ENCODE peak calls at places on chromosomes 3 and 15, in four cellular contexts. L, Z, M and Y are unnamed samples.

GRCh38 chr3:16084887-16085286 is 89.6 kb upstream of the GALNT15 start:
- DNase-seq in M (peak; percentile 70), Z (no peak), L (peak; percentile 72), Y (no peak)

GRCh38 chr15:32991544-32992192 is 202.8 kb downstream of the FMN1 start:
- DNase-seq in M (no peak), L (no peak), Z (no peak), Y (no peak)

GRCh38 chr3:72447059-72447946 is 400.9 kb downstream of the SHQ1 start:
- DNase-seq in Z (peak; percentile 88), M (peak; percentile 86), L (peak; percentile 95), Y (peak; percentile 47)

GRCh38 chr3:71389911-71390573 is 193.5 kb downstream of the FOXP1 start:
- DNase-seq in Z (no peak), M (peak; percentile 65), L (peak; percentile 88), Y (no peak)

GRCh38 chr3:44992555-44993470 is 16.8 kb downstream of the EXOSC7 start:
- DNase-seq in Z (no peak), L (peak; percentile 38), M (no peak), Y (no peak)

GRCh38 chr15:42605281-42605744 is 29.9 kb downstream of the STARD9 start:
- DNase-seq in M (peak; percentile 32), L (peak; percentile 65), Z (no peak), Y (no peak)

GRCh38 chr3:8524249-8524648 is 22.6 kb downstream of the LMCD1 start:
- DNase-seq in L (no peak), M (no peak), Z (no peak), Y (no peak)

GRCh38 chr3:3429841-3430240 is 250.3 kb upstream of the CRBN start:
- DNase-seq in Z (no peak), M (no peak), L (no peak), Y (no peak)

GRCh38 chr3:23926736-23927135 is 9.8 kb downstream of the RPL15 start:
- DNase-seq in M (no peak), L (peak; percentile 19), Z (no peak), Y (no peak)

GRCh38 chr3:134937256-134938023 is 142.4 kb downstream of the EPHB1 start:
- DNase-seq in M (no peak), L (peak; percentile 2), Z (no peak), Y (no peak)

GRCh38 chr3:144590854-144591253 is 619.2 kb downstream of the DIPK2A start:
- DNase-seq in Z (no peak), L (peak; percentile 75), M (peak; percentile 94), Y (peak; percentile 70)

DNA sequence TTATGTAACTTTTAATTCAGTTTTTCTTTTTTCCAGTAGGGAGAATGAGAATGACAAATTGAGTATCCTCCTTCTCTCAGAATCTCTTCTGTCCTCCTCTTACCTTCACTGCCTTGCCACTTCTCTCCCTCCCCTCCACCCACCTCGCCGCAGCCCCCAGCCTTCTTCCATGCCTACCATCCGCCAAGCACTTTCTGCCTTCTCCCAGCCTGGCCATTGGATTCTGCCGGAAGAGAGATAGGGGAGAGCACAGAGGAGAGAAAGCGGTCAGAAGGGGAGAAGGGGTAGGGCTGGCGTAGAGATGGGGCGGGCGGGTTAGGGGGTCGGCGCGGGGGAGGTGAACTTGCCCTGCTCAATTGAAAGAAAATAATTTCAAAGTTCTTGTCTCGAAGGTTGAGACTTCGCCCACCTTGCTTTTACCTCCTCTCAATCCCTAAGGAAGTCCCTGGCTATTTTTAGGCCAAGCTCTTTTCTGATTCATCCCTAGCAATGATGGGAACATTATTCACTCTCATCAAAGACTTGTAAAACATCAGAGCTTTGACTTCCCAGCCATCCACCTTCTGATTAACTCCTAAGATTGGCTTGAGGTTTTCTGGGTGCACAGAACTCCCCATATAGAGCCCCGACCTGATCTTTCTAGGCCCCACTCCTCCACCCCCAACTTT is 802 bp downstream of the C3orf52 start:
- DNase-seq in L (peak; percentile 12), M (peak; percentile 57), Z (no peak), Y (no peak)
- H3K4me3 ChIP-seq in L (peak overlapping the region; percentile 36), M (peak overlapping the region; percentile 87), Z (peak overlapping the region; percentile 74), Y (peak overlapping the region; percentile 77)

GRCh38 chr15:66089049-66089448 is 164.5 kb downstream of the MEGF11 start:
- DNase-seq in Z (no peak), L (peak; percentile 47), M (no peak), Y (no peak)
- H3K27me3 ChIP-seq in Z (no peaks in the 10 kb centered on the region), L (no peaks in the 10 kb centered on the region), M (peaks cover 27% of the 10 kb centered on the region), Y (peaks cover 27% of the 10 kb centered on the region)

DNA sequence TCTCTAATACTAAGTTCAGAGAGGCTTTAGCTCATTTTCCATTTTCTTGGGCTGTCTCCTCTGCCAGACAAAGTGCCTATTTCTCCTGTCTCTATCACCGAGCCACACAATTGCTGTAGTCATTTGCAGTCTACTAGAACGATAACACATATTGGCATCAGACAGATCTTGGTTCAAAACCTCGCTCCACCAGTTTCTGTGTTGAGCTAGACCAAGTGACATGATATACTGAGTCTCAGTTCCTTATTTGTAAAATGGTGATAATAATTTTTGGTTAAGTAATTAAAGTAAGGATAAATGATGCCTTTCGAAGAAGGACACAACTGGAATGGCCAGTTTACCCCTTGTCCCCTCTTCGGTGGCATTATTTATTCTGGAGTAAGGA is 444 bp upstream of the RAB7A start:
- DNase-seq in M (no peak), L (no peak), Z (no peak), Y (no peak)
- H3K4me3 ChIP-seq in M (no peak overlapping the region), L (no peak overlapping the region), Z (peak overlapping the region; percentile 8), Y (no peak overlapping the region)

DNA sequence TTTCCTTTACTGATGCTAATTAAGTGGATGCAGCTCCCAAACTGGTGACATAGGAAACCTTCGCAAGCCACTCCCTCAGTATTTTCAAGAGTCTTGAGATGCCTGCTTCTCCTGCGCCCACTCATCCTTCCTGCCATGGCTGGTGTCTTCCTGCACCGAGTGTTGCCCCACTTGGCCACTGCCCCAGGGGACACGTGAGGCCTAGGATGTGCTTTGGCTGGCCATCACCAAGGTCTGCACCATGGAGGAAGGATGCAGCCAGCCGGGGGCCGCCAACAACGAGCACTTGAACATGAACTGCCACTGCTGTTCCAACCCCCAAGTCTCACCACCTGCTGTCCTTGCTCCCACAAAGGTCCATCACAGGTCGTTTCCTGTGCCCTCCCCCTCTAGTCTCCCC is 34.1 kb downstream of the EPHB3 start:
- DNase-seq in Z (no peak), M (no peak), L (no peak), Y (no peak)
- H3K27me3 ChIP-seq in Z (no peaks in the 10 kb centered on the region), M (peaks cover 8% of the 10 kb centered on the region), L (no peaks in the 10 kb centered on the region), Y (peaks cover 11% of the 10 kb centered on the region)